ENCODE peak calls at places on chromosomes 5 and 9, in ten cellular contexts. V is B cell, I is upper lobe of right lung, C is prostate gland, B is cardiac muscle cell, W is choroid plexus epithelial cell, M is GM20000, A is neural crest cell, Q is HFF-Myc, U is GM06990. T is an unnamed sample.

GRCh38 chr5:150599917-150600511 is 40.4 kb upstream of the SYNPO start:
- DNase-seq in M (no peak), B (no peak), A (no peak), W (peak), V (no peak), I (peak), C (peak), Q (peak), U (no peak), T (no peak)

GRCh38 chr9:120464176-120464575 is 115.8 kb downstream of the CDK5RAP2 start:
- DNase-seq in C (no peak), Q (no peak), A (no peak), W (peak), B (no peak), U (no peak), V (no peak), M (no peak), I (no peak), T (no peak)

GRCh38 chr5:116137544-116138378 is 52.9 kb downstream of the COMMD10 start:
- DNase-seq in Q (peak), I (no peak), W (peak), M (peak), C (no peak), B (peak), V (no peak), U (no peak), A (peak), T (peak)

GRCh38 chr5:103669615-103670014 is 107.0 kb upstream of the NUDT12 start:
- DNase-seq in A (no peak), B (no peak), Q (no peak), I (no peak), C (no peak), W (no peak), U (no peak), V (no peak), M (no peak), T (no peak)

GRCh38 chr5:14873093-14873492 is 1.5 kb upstream of the ANKH start:
- DNase-seq in U (no peak), A (no peak), V (no peak), B (no peak), I (no peak), C (no peak), Q (no peak), W (no peak), M (no peak), T (no peak)

GRCh38 chr9:123036886-123037540 is 3.5 kb downstream of the GPR21 start:
- DNase-seq in V (no peak), W (peak), B (peak), M (no peak), U (no peak), C (no peak), I (no peak), Q (no peak), A (no peak), T (no peak)

GRCh38 chr5:96293966-96294886 is 138.8 kb downstream of the PCSK1 start:
- DNase-seq in Q (no peak), A (no peak), M (no peak), V (no peak), W (peak), I (no peak), U (no peak), B (no peak), C (no peak), T (no peak)

GRCh38 chr9:90873422-90873821 is 71.8 kb downstream of the SYK start:
- DNase-seq in I (no peak), Q (no peak), W (no peak), M (no peak), B (no peak), A (no peak), C (no peak), V (no peak), U (no peak), T (no peak)

GRCh38 chr5:142645456-142645855 is 40.4 kb downstream of the FGF1 start:
- DNase-seq in I (no peak), U (no peak), B (no peak), M (no peak), A (no peak), V (no peak), Q (no peak), W (no peak), C (no peak), T (no peak)

GRCh38 chr5:111668713-111669112 is 88.3 kb downstream of the NREP start:
- DNase-seq in U (no peak), A (no peak), B (no peak), V (no peak), C (no peak), Q (no peak), I (no peak), W (peak), M (no peak), T (no peak)

GRCh38 chr5:178433273-178433775 is 156.9 kb downstream of the COL23A1 start:
- DNase-seq in U (no peak), Q (no peak), A (no peak), M (no peak), I (no peak), B (no peak), W (no peak), C (no peak), V (no peak), T (no peak)

GRCh38 chr5:115461506-115462290 is 82.9 kb downstream of the FEM1C start:
- DNase-seq in A (no peak), B (no peak), W (peak), C (no peak), M (no peak), I (no peak), U (no peak), Q (peak), V (no peak), T (no peak)

GRCh38 chr9:135345775-135346433 is 133.7 kb upstream of the PPP1R26 start:
- DNase-seq in M (no peak), B (no peak), Q (no peak), U (no peak), W (no peak), I (no peak), C (no peak), V (no peak), A (no peak), T (no peak)

GRCh38 chr5:160831801-160832200 is 20.2 kb downstream of the ATP10B start:
- DNase-seq in B (no peak), C (no peak), I (no peak), W (no peak), A (no peak), M (no peak), U (no peak), V (no peak), Q (no peak), T (no peak)

GRCh38 chr9:85258823-85259370 is 482.9 kb downstream of the AGTPBP1 start:
- DNase-seq in I (no peak), V (no peak), W (peak), M (peak), B (peak), U (peak), Q (peak), C (peak), A (peak), T (peak)

GRCh38 chr5:112142769-112143270 is 276.3 kb downstream of the EPB41L4A start:
- DNase-seq in M (no peak), W (peak), U (peak), C (no peak), I (peak), V (no peak), Q (no peak), B (no peak), A (no peak), T (no peak)

GRCh38 chr9:73575071-73575470 is 423.4 kb downstream of the ANXA1 start:
- DNase-seq in Q (no peak), W (no peak), B (no peak), I (no peak), M (no peak), C (no peak), U (no peak), A (no peak), V (no peak), T (no peak)

GRCh38 chr9:124040935-124041816 is 29.6 kb downstream of the LHX2 start:
- DNase-seq in W (no peak), U (peak), A (peak), Q (no peak), B (peak), I (peak), V (no peak), C (peak), M (peak), T (peak)

GRCh38 chr5:132090107-132090506 is 16.5 kb downstream of the CSF2 start:
- DNase-seq in U (no peak), C (no peak), I (no peak), V (no peak), W (peak), M (no peak), A (no peak), Q (peak), B (no peak), T (no peak)

GRCh38 chr5:172412724-172413260 is 41.5 kb downstream of the SH3PXD2B start:
- DNase-seq in U (peak), Q (peak), M (no peak), V (no peak), I (peak), B (no peak), C (no peak), A (no peak), W (peak), T (no peak)

GRCh38 chr5:174292348-174292747 is 246.8 kb downstream of the NSG2 start:
- DNase-seq in M (no peak), B (no peak), Q (no peak), V (no peak), I (no peak), W (no peak), C (no peak), U (no peak), A (no peak), T (no peak)

GRCh38 chr5:13910637-13911288 is 33.7 kb downstream of the DNAH5 start:
- DNase-seq in B (no peak), M (no peak), W (no peak), V (no peak), Q (no peak), I (no peak), C (no peak), A (no peak), U (no peak), T (no peak)

GRCh38 chr5:14914193-14914592 is 42.6 kb upstream of the ANKH start:
- DNase-seq in M (no peak), Q (no peak), W (no peak), A (no peak), V (no peak), I (no peak), B (no peak), C (no peak), U (no peak), T (no peak)

GRCh38 chr5:56206126-56206525 is 27.0 kb downstream of the ANKRD55 start:
- DNase-seq in W (peak), A (no peak), I (no peak), V (no peak), U (no peak), Q (no peak), C (no peak), B (no peak), M (no peak), T (no peak)

GRCh38 chr9:136140046-136140445 is 21.4 kb upstream of the TMEM250 start:
- DNase-seq in Q (no peak), W (no peak), U (no peak), A (no peak), B (no peak), V (no peak), I (no peak), C (no peak), M (no peak), T (no peak)

GRCh38 chr9:110728058-110728457 is 59.5 kb downstream of the MUSK start:
- DNase-seq in V (no peak), Q (no peak), W (peak), C (no peak), B (no peak), M (no peak), I (no peak), U (no peak), A (no peak), T (no peak)

GRCh38 chr5:20572560-20572959 is 584.6 kb upstream of the CDH18 start:
- DNase-seq in V (no peak), C (no peak), W (peak), B (no peak), U (no peak), M (no peak), A (no peak), I (no peak), Q (no peak), T (no peak)

GRCh38 chr5:55306641-55307382 is 682 bp downstream of the DHX29 start:
- DNase-seq in U (no peak), V (no peak), Q (no peak), I (no peak), A (no peak), C (no peak), W (no peak), M (peak), B (peak), T (no peak)

GRCh38 chr5:134345996-134346395 is 21.0 kb downstream of the CDKL3 start:
- DNase-seq in V (no peak), W (no peak), B (no peak), M (no peak), U (no peak), A (no peak), Q (no peak), I (no peak), C (peak), T (no peak)

GRCh38 chr9:115133649-115134048 is 15.7 kb upstream of the TNC start:
- DNase-seq in W (peak), V (no peak), M (no peak), B (no peak), Q (peak), U (no peak), A (no peak), I (no peak), C (no peak), T (no peak)

GRCh38 chr9:111728617-111729366 is 65.9 kb downstream of the SHOC1 start:
- DNase-seq in I (no peak), C (no peak), U (no peak), V (no peak), A (no peak), W (peak), Q (peak), B (no peak), M (no peak), T (no peak)

GRCh38 chr5:53397845-53398244 is 82.6 kb upstream of the FST start:
- DNase-seq in B (no peak), Q (peak), U (no peak), I (no peak), W (peak), C (no peak), V (no peak), A (no peak), M (no peak), T (no peak)

GRCh38 chr5:115069087-115069968 is 100.4 kb downstream of the TRIM36 start:
- DNase-seq in Q (peak), W (peak), I (no peak), U (peak), C (peak), M (no peak), V (no peak), A (peak), B (peak), T (peak)

GRCh38 chr9:107323836-107324235 is 40.8 kb downstream of the RAD23B start:
- DNase-seq in V (no peak), M (no peak), W (no peak), A (no peak), B (no peak), U (no peak), C (no peak), I (no peak), Q (no peak), T (no peak)

GRCh38 chr9:71985070-71985956 is 73.9 kb downstream of the C9orf85 start:
- DNase-seq in B (peak), C (no peak), U (no peak), V (no peak), Q (no peak), A (no peak), W (peak), M (no peak), I (no peak), T (no peak)

GRCh38 chr9:25703826-25704357 is 25.6 kb upstream of the TUSC1 start:
- DNase-seq in C (no peak), Q (no peak), I (no peak), M (no peak), A (no peak), W (no peak), U (no peak), B (no peak), V (no peak), T (no peak)

GRCh38 chr5:8864053-8864452 is 681.8 kb downstream of the SEMA5A start:
- DNase-seq in A (no peak), I (no peak), V (no peak), M (no peak), B (peak), C (no peak), W (peak), U (no peak), Q (no peak), T (no peak)

GRCh38 chr5:17187401-17187800 is 30.0 kb upstream of the BASP1 start:
- DNase-seq in U (no peak), V (no peak), C (no peak), W (no peak), B (no peak), M (no peak), A (no peak), Q (no peak), I (no peak), T (no peak)

GRCh38 chr5:17184596-17184995 is 32.8 kb upstream of the BASP1 start:
- DNase-seq in M (no peak), V (no peak), U (no peak), Q (no peak), A (no peak), B (no peak), C (no peak), W (no peak), I (no peak), T (no peak)

GRCh38 chr5:17185349-17185748 is 32.1 kb upstream of the BASP1 start:
- DNase-seq in V (no peak), I (no peak), U (no peak), A (no peak), M (no peak), Q (no peak), C (no peak), B (no peak), W (no peak), T (no peak)

GRCh38 chr5:17186271-17186670 is 31.2 kb upstream of the BASP1 start:
- DNase-seq in B (no peak), W (peak), V (no peak), M (no peak), Q (no peak), U (no peak), C (no peak), I (no peak), A (no peak), T (no peak)

GRCh38 chr5:17185776-17186175 is 31.7 kb upstream of the BASP1 start:
- DNase-seq in V (no peak), Q (no peak), U (no peak), W (peak), I (no peak), B (no peak), C (no peak), M (no peak), A (no peak), T (no peak)
- TF ChIP-seq CTCF in V (no peak), Q (no peak), U (no peak), W (peak), I (no peak), B (peak), C (no peak), M (no peak), A (no peak), T (no peak)

DNA sequence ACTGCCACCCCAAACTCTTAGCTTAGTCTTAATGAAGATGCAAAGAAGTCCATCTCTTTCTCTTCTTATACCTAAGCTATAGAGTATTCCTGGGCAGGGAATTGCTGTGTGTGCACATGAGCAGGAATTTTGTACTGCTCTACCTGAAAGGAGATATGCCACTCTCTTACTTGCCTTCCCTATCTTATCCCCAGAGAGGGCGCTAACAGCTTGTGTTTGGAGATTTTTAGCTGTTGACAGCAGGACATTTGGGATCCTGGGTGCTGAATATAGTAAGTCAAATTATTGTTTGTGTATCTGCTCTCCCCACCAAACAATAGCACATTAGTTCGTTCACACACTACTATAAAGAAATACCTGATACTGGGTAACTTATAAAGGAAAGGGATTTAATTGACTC is 159.5 kb downstream of the GABRG2 start:
- DNase-seq in C (no peak), A (no peak), M (no peak), I (no peak), W (no peak), B (peak), U (no peak), V (no peak), Q (no peak), T (no peak)
- TF ChIP-seq CTCF in C (no peak), A (no peak), M (no peak), I (no peak), W (no peak), B (no peak), U (no peak), V (no peak), Q (no peak), T (peak)

GRCh38 chr9:12923472-12924009 is 148.7 kb downstream of the LURAP1L start:
- DNase-seq in U (no peak), V (no peak), I (no peak), M (no peak), Q (peak), B (peak), A (no peak), C (no peak), W (peak), T (no peak)
- TF ChIP-seq CTCF in U (no peak), V (no peak), I (no peak), M (no peak), Q (no peak), B (no peak), A (no peak), C (no peak), W (no peak), T (no peak)

DNA sequence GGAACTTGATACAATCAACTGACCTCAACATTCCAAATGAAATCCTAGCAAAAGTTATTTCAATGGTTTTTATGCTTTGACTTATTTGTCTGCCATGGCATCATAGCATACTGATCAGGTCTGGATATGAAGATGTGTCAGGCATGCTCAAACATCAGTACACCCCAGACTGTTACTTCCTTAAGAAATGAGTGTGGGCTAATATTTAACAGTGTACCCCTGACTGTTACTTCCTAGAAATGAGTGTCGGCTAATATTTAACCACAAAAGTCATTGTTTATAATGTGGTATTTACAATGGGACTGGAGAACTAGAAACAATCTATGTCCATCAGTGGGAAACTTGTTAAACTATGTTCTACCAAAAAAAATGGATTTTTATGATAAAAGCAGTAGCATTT is 38.1 kb upstream of the HNRNPA0 start:
- DNase-seq in M (no peak), V (no peak), W (no peak), A (no peak), U (no peak), C (no peak), B (no peak), Q (no peak), I (no peak), T (no peak)
- TF ChIP-seq CTCF in M (no peak), V (no peak), W (no peak), A (no peak), U (no peak), C (no peak), B (no peak), Q (no peak), I (no peak), T (no peak)

GRCh38 chr9:21993007-21993406 is 1.2 kb downstream of the CDKN2A start:
- DNase-seq in U (no peak), B (no peak), A (no peak), V (no peak), I (no peak), M (no peak), W (no peak), Q (no peak), C (no peak), T (no peak)

GRCh38 chr9:21994526-21994995 is at the start of gene CDKN2B-AS1:
- DNase-seq in M (peak), W (peak), I (peak), Q (no peak), V (peak), A (no peak), B (peak), C (no peak), U (peak), T (peak)

GRCh38 chr9:21994996-21995651 is 533 bp downstream of the CDKN2B-AS1 start:
- DNase-seq in U (peak), Q (no peak), I (peak), A (peak), B (peak), V (peak), M (peak), C (peak), W (peak), T (peak)

GRCh38 chr9:21995652-21996275 is 1.2 kb downstream of the CDKN2B-AS1 start:
- DNase-seq in C (no peak), B (peak), M (no peak), A (no peak), U (peak), V (peak), Q (no peak), I (peak), W (peak), T (peak)

GRCh38 chr9:21993893-21994525 is at the start of gene CDKN2A:
- DNase-seq in I (peak), U (peak), B (peak), M (peak), W (peak), A (no peak), C (no peak), V (peak), Q (no peak), T (peak)
- TF ChIP-seq CTCF in I (no peak), U (peak), B (no peak), M (peak), W (no peak), A (no peak), C (no peak), V (no peak), Q (no peak), T (peak)

GRCh38 chr9:131039129-131039954 is 30.4 kb downstream of the LAMC3 start:
- DNase-seq in I (no peak), Q (no peak), M (no peak), B (no peak), W (no peak), C (no peak), U (no peak), A (no peak), V (no peak), T (no peak)
- TF ChIP-seq CTCF in I (no peak), Q (no peak), M (no peak), B (no peak), W (no peak), C (no peak), U (no peak), A (no peak), V (no peak), T (no peak)

DNA sequence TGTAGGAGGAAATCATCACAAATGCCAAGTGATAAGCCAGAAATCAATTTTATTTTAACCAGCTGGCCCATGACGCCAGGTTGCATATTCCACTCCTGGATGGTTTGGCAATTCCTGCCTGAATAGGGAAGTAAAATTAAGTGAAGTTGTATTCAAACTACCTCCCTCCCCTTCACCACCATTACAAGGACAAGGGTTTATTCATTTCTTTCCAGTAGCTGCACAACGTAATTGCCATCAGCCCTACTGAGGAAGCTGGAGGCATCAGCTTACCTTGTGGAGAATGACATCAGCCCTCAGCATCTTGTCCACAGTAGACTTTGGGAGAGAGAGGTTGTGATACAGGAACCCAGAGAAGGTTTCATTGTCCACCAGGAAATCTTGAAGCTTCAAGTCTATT is 66.5 kb downstream of the ABCA1 start:
- DNase-seq in B (no peak), Q (no peak), A (no peak), V (no peak), M (no peak), W (no peak), I (no peak), U (no peak), C (no peak), T (no peak)
- TF ChIP-seq CTCF in B (no peak), Q (no peak), A (no peak), V (no peak), M (no peak), W (no peak), I (no peak), U (no peak), C (no peak), T (no peak)